ENCODE peak calls at places on chromosomes 1 and 21, in five cellular contexts. A is GM18507, H is AG08395, N is NCI-H1092, X is substantia nigra. I is an unnamed sample.
A peak's percentile ranks its signal among the peaks of the same experiment; 100 is the strongest.

GRCh38 chr1:181632492-181632891 is 149.2 kb downstream of the CACNA1E start:
- DNase-seq in A (no peak), H (no peak), N (no peak), X (no peak), I (no peak)

GRCh38 chr1:177873238-177873637 is 96.6 kb downstream of the SEC16B start:
- DNase-seq in A (no peak), H (peak; percentile 86), N (no peak), X (no peak), I (peak; percentile 36)

GRCh38 chr21:42656872-42657271 is 3.5 kb downstream of the PDE9A start:
- DNase-seq in A (no peak), H (no peak), N (no peak), X (no peak), I (no peak)

GRCh38 chr1:156599811-156600210 is 1.5 kb downstream of the GPATCH4 start:
- DNase-seq in A (no peak), H (no peak), N (no peak), X (no peak), I (peak; percentile 51)

GRCh38 chr1:242784074-242784473 is 259.6 kb upstream of the PLD5 start:
- DNase-seq in A (no peak), H (no peak), N (no peak), X (no peak), I (no peak)

GRCh38 chr1:15975358-15975804 is 520 bp downstream of the ZBTB17 start:
- DNase-seq in A (no peak), H (peak; percentile 63), N (peak; percentile 38), X (no peak), I (no peak)

GRCh38 chr1:22281521-22282241 is 138.8 kb upstream of the WNT4 start:
- DNase-seq in A (no peak), H (no peak), N (no peak), X (no peak), I (no peak)

GRCh38 chr1:20625176-20626097 is 7.8 kb upstream of the PINK1 start:
- DNase-seq in A (no peak), H (no peak), N (no peak), X (no peak), I (no peak)

GRCh38 chr1:162145280-162145965 is 75.9 kb downstream of the NOS1AP start:
- DNase-seq in A (no peak), H (no peak), N (peak; percentile 47), X (peak; percentile 11), I (peak; percentile 52)

GRCh38 chr1:29416825-29417557 is 180.7 kb downstream of the PTPRU start:
- DNase-seq in A (no peak), H (peak; percentile 40), N (no peak), X (no peak), I (no peak)

GRCh38 chr1:239125888-239126287 is 260.5 kb upstream of the CHRM3 start:
- DNase-seq in A (no peak), H (no peak), N (no peak), X (no peak), I (no peak)

GRCh38 chr21:41360072-41360821 is 1.6 kb upstream of the MX2 start:
- DNase-seq in A (no peak), H (peak; percentile 68), N (peak; percentile 20), X (no peak), I (no peak)

GRCh38 chr1:59350521-59350920 is 53.6 kb downstream of the FGGY start:
- DNase-seq in A (no peak), H (no peak), N (no peak), X (no peak), I (no peak)

GRCh38 chr1:16677552-16678423 is 11.0 kb upstream of the RNU1-3 start:
- DNase-seq in A (peak; percentile 3), H (peak; percentile 35), N (no peak), X (no peak), I (peak; percentile 62)

GRCh38 chr1:178540204-178540603 is 27.3 kb downstream of the TEX35 start:
- DNase-seq in A (no peak), H (no peak), N (no peak), X (no peak), I (no peak)

GRCh38 chr1:23210351-23210785 is 6.9 kb downstream of the HTR1D start:
- DNase-seq in A (no peak), H (no peak), N (no peak), X (no peak), I (peak; percentile 54)

GRCh38 chr1:201264072-201264471 is 19.2 kb upstream of the PKP1 start:
- DNase-seq in A (no peak), H (no peak), N (no peak), X (no peak), I (no peak)

I was measured in renal cortical epithelial cell.